ENCODE peak calls at places on chromosomes 1 and 21, in ten cellular contexts. Z is esophagus muscularis mucosa, M is LoVo, Y is mucosa of gallbladder, N is endothelial cell, V is NCI-H1436, C is lung, G is GM03348, I is left lobe of liver, H is iPS-NIHi11. J is an unnamed sample.

GRCh38 chr21:42653492-42654061 is at the start of gene PDE9A:
- DNase-seq in V (peak), C (no peak), M (peak), H (peak), Y (peak), G (no peak), N (peak), Z (no peak), I (no peak), J (peak)

GRCh38 chr1:1357871-1358432 is 403 bp downstream of the MXRA8 start:
- DNase-seq in Y (no peak), V (no peak), M (no peak), C (no peak), Z (no peak), I (peak), N (no peak), H (peak), G (peak), J (no peak)

GRCh38 chr1:150551049-150551783 is 2.0 kb downstream of the ADAMTSL4 start:
- DNase-seq in Y (no peak), V (no peak), C (no peak), I (no peak), H (no peak), M (no peak), N (no peak), Z (no peak), G (no peak), J (no peak)

GRCh38 chr1:46767649-46768282 is 31.1 kb upstream of the CYP4B1 start:
- DNase-seq in Z (no peak), Y (no peak), I (no peak), C (peak), M (no peak), G (no peak), H (no peak), N (no peak), V (no peak), J (no peak)

GRCh38 chr1:62436039-62436465 is 797 bp upstream of the USP1 start:
- DNase-seq in I (peak), G (peak), Z (peak), N (peak), V (no peak), H (peak), Y (peak), M (no peak), C (no peak), J (no peak)

GRCh38 chr1:159177273-159177907 is 6.0 kb downstream of the CADM3 start:
- DNase-seq in C (peak), M (peak), G (peak), N (peak), V (no peak), Z (no peak), Y (peak), H (peak), I (no peak), J (peak)

GRCh38 chr1:32339363-32339978 is 3.4 kb upstream of the MARCKSL1 start:
- DNase-seq in Z (no peak), V (no peak), H (no peak), N (no peak), Y (no peak), M (no peak), C (no peak), G (no peak), I (no peak), J (no peak)

GRCh38 chr1:209062081-209062480 is 521.4 kb upstream of the CAMK1G start:
- DNase-seq in C (no peak), V (no peak), Y (no peak), Z (no peak), H (no peak), M (no peak), I (no peak), N (no peak), G (no peak), J (no peak)